ENCODE peak calls at places on chromosomes 12 and 14, in nine cellular contexts. K is PC-9; W is type B pancreatic cell; H is sigmoid colon; G is heart left ventricle; Y is GM23248; P is IMR-90; A is stimulated activated CD4-positive, alpha-beta T cell treated with anti-CD3 and anti-CD28 coated beads, TNF-alpha, amount 100 ng/mL, for 1 hour; J is AG10803. C is an unnamed sample.

GRCh38 chr14:89228921-89229639 is 188.0 kb downstream of the FOXN3 start:
- DNase-seq in K (no peak), W (no peak), A (no peak), J (no peak), H (no peak), Y (no peak), P (no peak), G (no peak), C (no peak)

GRCh38 chr12:116459011-116459410 is 100.2 kb upstream of the MAP1LC3B2 start:
- DNase-seq in A (no peak), Y (no peak), P (no peak), H (no peak), J (no peak), W (no peak), K (no peak), G (no peak), C (no peak)

GRCh38 chr12:104456950-104457745 is 400 bp downstream of the CHST11 start:
- DNase-seq in K (peak), J (peak), G (peak), P (peak), H (peak), A (peak), W (peak), Y (peak), C (peak)

GRCh38 chr12:44053550-44054243 is 217.8 kb downstream of the TMEM117 start:
- DNase-seq in A (no peak), W (no peak), H (no peak), P (peak), K (no peak), J (peak), Y (peak), G (peak), C (no peak)

GRCh38 chr12:117863004-117863709 is 105.6 kb downstream of the KSR2 start:
- DNase-seq in J (peak), P (no peak), Y (peak), H (no peak), W (no peak), G (no peak), A (no peak), K (no peak), C (no peak)

GRCh38 chr12:78245111-78245510 is 414.4 kb downstream of the NAV3 start:
- DNase-seq in A (no peak), G (no peak), J (no peak), W (no peak), Y (no peak), P (no peak), H (no peak), K (no peak), C (no peak)

GRCh38 chr12:66111605-66112004 is 18.9 kb downstream of the LLPH start:
- DNase-seq in K (no peak), Y (peak), H (no peak), G (no peak), W (no peak), A (no peak), J (peak), P (no peak), C (no peak)

GRCh38 chr12:32302218-32302826 is 97.0 kb upstream of the FGD4 start:
- DNase-seq in K (no peak), J (no peak), A (no peak), W (no peak), Y (peak), G (no peak), P (no peak), H (no peak), C (no peak)

GRCh38 chr14:56891226-56891625 is 80.9 kb upstream of the OTX2 start:
- DNase-seq in P (no peak), Y (no peak), G (no peak), K (no peak), J (no peak), H (no peak), W (no peak), A (no peak), C (no peak)

GRCh38 chr12:58566599-58566998 is 353.7 kb downstream of the LRIG3 start:
- DNase-seq in P (peak), K (no peak), A (no peak), G (no peak), W (no peak), Y (peak), J (peak), H (no peak), C (no peak)

GRCh38 chr12:52380271-52380694 is 5.2 kb downstream of the KRT84 start:
- DNase-seq in Y (peak), G (no peak), W (no peak), K (peak), P (no peak), J (peak), A (no peak), H (no peak), C (peak)

GRCh38 chr12:45745861-45746277 is 16.4 kb downstream of the ARID2 start:
- DNase-seq in G (no peak), P (peak), A (no peak), W (no peak), H (no peak), K (no peak), J (peak), Y (peak), C (no peak)

GRCh38 chr12:89960011-89960507 is 251.4 kb upstream of the ATP2B1 start:
- DNase-seq in G (no peak), H (no peak), J (no peak), K (no peak), A (no peak), P (peak), W (no peak), Y (peak), C (no peak)

GRCh38 chr12:57255916-57256315 is 4.9 kb upstream of the STAC3 start:
- DNase-seq in A (no peak), G (no peak), J (no peak), K (no peak), W (no peak), P (no peak), Y (no peak), H (no peak), C (no peak)

GRCh38 chr12:111443586-111443985 is 37.9 kb downstream of the SH2B3 start:
- DNase-seq in Y (peak), H (peak), G (no peak), J (peak), A (no peak), P (peak), K (no peak), W (no peak), C (no peak)

GRCh38 chr12:28603801-28604200 is 413.5 kb downstream of the CCDC91 start:
- DNase-seq in Y (no peak), A (no peak), G (no peak), H (no peak), P (no peak), K (no peak), J (no peak), W (no peak), C (no peak)

GRCh38 chr14:69154779-69155178 is 1.9 kb upstream of the DCAF5 start:
- DNase-seq in W (no peak), A (no peak), H (no peak), J (no peak), P (no peak), K (no peak), G (no peak), Y (peak), C (no peak)

GRCh38 chr14:33512201-33512600 is 438.7 kb downstream of the EGLN3 start:
- DNase-seq in H (no peak), Y (peak), P (no peak), W (no peak), K (no peak), J (peak), A (no peak), G (no peak), C (no peak)

GRCh38 chr12:19166956-19167355 is 37.4 kb downstream of the PLEKHA5 start:
- DNase-seq in A (no peak), Y (no peak), P (no peak), G (no peak), W (no peak), J (no peak), H (no peak), K (no peak), C (no peak)

GRCh38 chr14:95531473-95531872 is 3.4 kb upstream of the GLRX5 start:
- DNase-seq in Y (peak), H (no peak), G (no peak), P (peak), A (no peak), K (no peak), W (no peak), J (peak), C (no peak)

GRCh38 chr14:39083127-39083526 is 19.9 kb downstream of the SEC23A start:
- DNase-seq in A (no peak), K (no peak), G (no peak), Y (no peak), J (no peak), P (no peak), W (no peak), H (no peak), C (no peak)

GRCh38 chr12:131693149-131693548 is 17.7 kb upstream of the SFSWAP start:
- DNase-seq in W (peak), G (no peak), J (no peak), Y (no peak), H (no peak), K (no peak), P (no peak), A (no peak), C (no peak)

GRCh38 chr12:121038861-121039654 is at the start of gene OASL:
- DNase-seq in P (no peak), H (no peak), W (no peak), Y (peak), J (peak), K (peak), A (peak), G (peak), C (no peak)

GRCh38 chr14:94050231-94050880 is 24.2 kb downstream of the OTUB2 start:
- DNase-seq in J (no peak), K (no peak), A (no peak), Y (no peak), G (peak), P (no peak), W (peak), H (peak), C (no peak)

GRCh38 chr14:65206448-65207096 is 104.3 kb upstream of the MAX start:
- DNase-seq in J (peak), W (no peak), P (peak), Y (peak), A (no peak), G (no peak), H (no peak), K (no peak), C (no peak)

GRCh38 chr12:91921555-91921954 is 224.1 kb downstream of the BTG1 start:
- DNase-seq in W (no peak), Y (no peak), A (no peak), J (peak), G (no peak), K (no peak), H (no peak), P (no peak), C (no peak)

GRCh38 chr12:67754933-67755697 is 106.6 kb downstream of the DYRK2 start:
- DNase-seq in H (no peak), K (no peak), A (no peak), J (no peak), W (no peak), P (no peak), Y (no peak), G (peak), C (no peak)

GRCh38 chr14:91373591-91374245 is 43.9 kb downstream of the CCDC88C start:
- DNase-seq in G (no peak), W (no peak), P (no peak), H (no peak), A (no peak), Y (no peak), K (peak), J (no peak), C (no peak)

GRCh38 chr14:104796682-104797081 is 1.1 kb upstream of the AKT1 start:
- DNase-seq in J (no peak), Y (no peak), P (no peak), A (no peak), W (no peak), K (no peak), G (no peak), H (no peak), C (no peak)

GRCh38 chr12:95336387-95337067 is 118.9 kb downstream of the VEZT start:
- DNase-seq in K (peak), G (peak), Y (peak), J (peak), P (peak), W (peak), H (peak), A (no peak), C (peak)

GRCh38 chr14:75800792-75801191 is 139.7 kb downstream of the TTLL5 start:
- DNase-seq in P (no peak), G (no peak), J (no peak), K (no peak), Y (no peak), W (no peak), A (no peak), H (no peak), C (no peak)

GRCh38 chr12:58066296-58066695 is 124.9 kb downstream of the ATP23 start:
- DNase-seq in P (no peak), A (no peak), J (no peak), G (no peak), Y (no peak), H (no peak), K (no peak), W (no peak), C (no peak)

GRCh38 chr14:71166434-71166833 is 259.2 kb downstream of the PCNX1 start:
- DNase-seq in Y (peak), J (peak), W (no peak), H (no peak), K (no peak), P (peak), G (no peak), A (no peak), C (no peak)

GRCh38 chr12:59131462-59131861 is 211.2 kb upstream of the LRIG3 start:
- DNase-seq in Y (no peak), P (no peak), H (no peak), W (no peak), J (no peak), G (no peak), A (no peak), K (no peak), C (no peak)

GRCh38 chr12:121718653-121719239 is 6.2 kb downstream of the TMEM120B start:
- DNase-seq in A (no peak), P (no peak), W (no peak), J (no peak), Y (no peak), G (no peak), K (no peak), H (no peak), C (peak)

GRCh38 chr14:92425101-92425500 is 88.5 kb upstream of the RIN3 start:
- DNase-seq in A (no peak), Y (peak), J (peak), H (no peak), G (no peak), W (no peak), P (peak), K (no peak), C (no peak)

GRCh38 chr12:22230280-22230794 is 104.2 kb downstream of the ST8SIA1 start:
- DNase-seq in H (no peak), G (no peak), J (peak), P (peak), A (no peak), W (no peak), Y (peak), K (no peak), C (no peak)

GRCh38 chr14:51310453-51311074 is 70.5 kb downstream of the TMX1 start:
- DNase-seq in A (no peak), G (peak), H (no peak), Y (peak), P (peak), W (no peak), J (peak), K (no peak), C (no peak)